ENCODE peak calls at places on chromosomes 11 and 22, in six cellular contexts. One of them, this sample, is unnamed.

GRCh38 chr11:35588627-35589026 is 29.6 kb upstream of the FJX1 start:
- DNase-seq in pancreas: no peak
- DNase-seq in foreskin fibroblast: peak; percentile 61
- DNase-seq in HCT116: no peak
- DNase-seq in cardiac muscle cell: no peak
- DNase-seq in kidney epithelial cell: no peak
- DNase-seq in this sample: no peak

GRCh38 chr11:95149659-95150294 is 60.1 kb downstream of the ENDOD1 start:
- DNase-seq in pancreas: peak; percentile 65
- DNase-seq in HCT116: peak; percentile 90
- DNase-seq in kidney epithelial cell: peak; percentile 50
- DNase-seq in foreskin fibroblast: no peak
- DNase-seq in cardiac muscle cell: no peak
- DNase-seq in this sample: no peak

GRCh38 chr11:15493066-15493465 is 378.3 kb downstream of the INSC start:
- DNase-seq in foreskin fibroblast: no peak
- DNase-seq in HCT116: peak; percentile 6
- DNase-seq in kidney epithelial cell: peak; percentile 53
- DNase-seq in cardiac muscle cell: no peak
- DNase-seq in pancreas: no peak
- DNase-seq in this sample: peak; percentile 66

GRCh38 chr22:39207141-39208012 is 37.4 kb downstream of the PDGFB start:
- DNase-seq in pancreas: peak; percentile 67
- DNase-seq in kidney epithelial cell: no peak
- DNase-seq in cardiac muscle cell: no peak
- DNase-seq in HCT116: no peak
- DNase-seq in foreskin fibroblast: no peak
- DNase-seq in this sample: no peak

GRCh38 chr11:126341760-126342161 is 13.7 kb upstream of the ST3GAL4 start:
- DNase-seq in cardiac muscle cell: no peak
- DNase-seq in pancreas: no peak
- DNase-seq in foreskin fibroblast: peak; percentile 81
- DNase-seq in kidney epithelial cell: no peak
- DNase-seq in HCT116: no peak
- DNase-seq in this sample: no peak

GRCh38 chr11:132734217-132734616 is 798.1 kb downstream of the OPCML start:
- DNase-seq in foreskin fibroblast: peak; percentile 30
- DNase-seq in pancreas: no peak
- DNase-seq in cardiac muscle cell: no peak
- DNase-seq in HCT116: no peak
- DNase-seq in kidney epithelial cell: peak; percentile 58
- DNase-seq in this sample: no peak

GRCh38 chr11:46513934-46514342 is 79.9 kb downstream of the AMBRA1 start:
- DNase-seq in HCT116: no peak
- DNase-seq in cardiac muscle cell: peak; percentile 57
- DNase-seq in kidney epithelial cell: no peak
- DNase-seq in foreskin fibroblast: no peak
- DNase-seq in pancreas: no peak
- DNase-seq in this sample: no peak

GRCh38 chr11:116379185-116379828 is 393.5 kb downstream of the BUD13 start:
- DNase-seq in foreskin fibroblast: no peak
- DNase-seq in cardiac muscle cell: peak; percentile 90
- DNase-seq in kidney epithelial cell: no peak
- DNase-seq in pancreas: peak; percentile 75
- DNase-seq in HCT116: no peak
- DNase-seq in this sample: no peak

GRCh38 chr22:23536821-23537345 is 43.2 kb downstream of the IGLL1 start:
- DNase-seq in HCT116: no peak
- DNase-seq in pancreas: peak; percentile 45
- DNase-seq in kidney epithelial cell: no peak
- DNase-seq in foreskin fibroblast: no peak
- DNase-seq in cardiac muscle cell: no peak
- DNase-seq in this sample: no peak

GRCh38 chr22:36258750-36259619 is 6.1 kb downstream of the APOL1 start:
- DNase-seq in cardiac muscle cell: peak; percentile 58
- DNase-seq in pancreas: no peak
- DNase-seq in HCT116: no peak
- DNase-seq in foreskin fibroblast: no peak
- DNase-seq in kidney epithelial cell: no peak
- DNase-seq in this sample: no peak

GRCh38 chr11:84648413-84648812 is 978.7 kb downstream of the DLG2 start:
- DNase-seq in kidney epithelial cell: no peak
- DNase-seq in HCT116: no peak
- DNase-seq in foreskin fibroblast: no peak
- DNase-seq in pancreas: no peak
- DNase-seq in cardiac muscle cell: no peak
- DNase-seq in this sample: no peak

GRCh38 chr11:2525941-2526807 is 81.4 kb downstream of the KCNQ1 start:
- DNase-seq in HCT116: no peak
- DNase-seq in kidney epithelial cell: no peak
- DNase-seq in pancreas: peak; percentile 56
- DNase-seq in cardiac muscle cell: no peak
- DNase-seq in foreskin fibroblast: no peak
- DNase-seq in this sample: no peak

GRCh38 chr11:36018967-36019596 is 75.2 kb downstream of the LDLRAD3 start:
- DNase-seq in HCT116: no peak
- DNase-seq in foreskin fibroblast: no peak
- DNase-seq in pancreas: no peak
- DNase-seq in cardiac muscle cell: no peak
- DNase-seq in kidney epithelial cell: no peak
- DNase-seq in this sample: no peak

GRCh38 chr11:129291556-129291955 is 84.1 kb upstream of the BARX2 start:
- DNase-seq in foreskin fibroblast: no peak
- DNase-seq in cardiac muscle cell: no peak
- DNase-seq in kidney epithelial cell: no peak
- DNase-seq in HCT116: no peak
- DNase-seq in pancreas: no peak
- DNase-seq in this sample: no peak

GRCh38 chr11:12174145-12175143 is 64.1 kb downstream of the MICAL2 start:
- DNase-seq in HCT116: no peak
- DNase-seq in cardiac muscle cell: no peak
- DNase-seq in foreskin fibroblast: peak; percentile 69
- DNase-seq in pancreas: no peak
- DNase-seq in kidney epithelial cell: no peak
- DNase-seq in this sample: no peak

GRCh38 chr11:1560011-1560579 is 12.0 kb downstream of the DUSP8 start:
- DNase-seq in HCT116: no peak
- DNase-seq in foreskin fibroblast: no peak
- DNase-seq in pancreas: peak; percentile 60
- DNase-seq in cardiac muscle cell: no peak
- DNase-seq in kidney epithelial cell: no peak
- DNase-seq in this sample: no peak

GRCh38 chr22:45317551-45318167 is 7.9 kb downstream of the FAM118A start:
- DNase-seq in cardiac muscle cell: no peak
- DNase-seq in kidney epithelial cell: no peak
- DNase-seq in foreskin fibroblast: no peak
- DNase-seq in HCT116: no peak
- DNase-seq in pancreas: no peak
- DNase-seq in this sample: no peak

GRCh38 chr11:45918331-45918941 is 759 bp upstream of the PEX16 start:
- DNase-seq in HCT116: no peak
- DNase-seq in cardiac muscle cell: peak; percentile 84
- DNase-seq in pancreas: peak; percentile 87
- DNase-seq in kidney epithelial cell: peak; percentile 37
- DNase-seq in foreskin fibroblast: peak; percentile 67
- DNase-seq in this sample: no peak

DNA sequence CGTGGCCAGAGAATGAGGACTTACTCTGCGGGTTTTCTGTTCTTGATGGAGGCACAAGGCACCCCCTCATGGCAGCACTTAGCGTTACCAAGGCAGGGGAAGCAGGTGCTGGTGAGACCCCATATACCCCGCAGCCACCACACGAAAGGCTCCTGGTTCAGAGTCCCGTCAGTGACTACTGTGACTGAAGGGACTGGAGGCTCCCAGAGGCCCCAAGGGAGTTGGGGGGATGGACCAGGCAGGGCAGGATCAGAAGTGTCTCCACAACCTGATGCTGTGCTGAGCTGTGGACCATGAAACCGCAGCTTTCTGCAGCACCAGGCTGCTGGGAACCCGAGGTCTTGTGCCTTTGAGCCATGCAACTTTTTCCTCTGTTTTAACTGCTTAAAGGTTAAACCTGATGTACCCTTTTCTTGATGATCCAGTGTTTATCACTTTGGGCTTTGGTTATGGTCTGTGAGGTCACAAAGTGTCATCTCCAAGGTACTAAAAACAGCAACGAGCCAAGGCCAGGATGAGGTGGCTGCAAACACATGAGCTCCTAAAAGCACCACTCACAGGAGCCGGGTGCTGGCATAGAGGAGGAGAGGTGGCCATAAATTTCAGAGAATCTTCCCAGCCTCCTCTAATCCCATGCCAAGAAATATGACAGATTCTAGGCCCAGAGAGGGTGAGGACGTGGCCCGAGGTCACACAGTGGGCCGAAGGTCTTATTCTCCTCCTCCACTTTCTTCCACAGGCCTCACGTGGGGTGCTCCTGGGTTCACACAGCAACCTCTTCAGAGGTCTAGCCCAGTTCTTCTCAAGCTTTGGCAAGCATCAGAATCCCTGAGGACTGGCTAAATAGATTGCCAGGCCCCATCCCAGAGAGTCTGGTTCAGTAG is 4.2 kb upstream of the LRRC32 start:
- DNase-seq in kidney epithelial cell: peak; percentile 19
- DNase-seq in foreskin fibroblast: no peak
- DNase-seq in pancreas: no peak
- DNase-seq in HCT116: no peak
- DNase-seq in cardiac muscle cell: peak; percentile 17
- DNase-seq in this sample: peak; percentile 52
- TF ChIP-seq CTCF in kidney epithelial cell: no peak
- TF ChIP-seq CTCF in foreskin fibroblast: no peak
- TF ChIP-seq CTCF in pancreas: no peak
- TF ChIP-seq CTCF in HCT116: no peak
- TF ChIP-seq CTCF in cardiac muscle cell: no peak
- TF ChIP-seq CTCF in this sample: no peak

GRCh38 chr11:57500926-57501325 is 14.6 kb downstream of the SLC43A1 start:
- DNase-seq in HCT116: no peak
- DNase-seq in cardiac muscle cell: no peak
- DNase-seq in kidney epithelial cell: no peak
- DNase-seq in pancreas: no peak
- DNase-seq in foreskin fibroblast: no peak
- DNase-seq in this sample: no peak

GRCh38 chr11:57498540-57498939 is 17.0 kb downstream of the SLC43A1 start:
- DNase-seq in pancreas: no peak
- DNase-seq in HCT116: no peak
- DNase-seq in kidney epithelial cell: no peak
- DNase-seq in foreskin fibroblast: no peak
- DNase-seq in cardiac muscle cell: no peak
- DNase-seq in this sample: no peak

GRCh38 chr11:57500526-57500925 is 15.0 kb downstream of the SLC43A1 start:
- DNase-seq in cardiac muscle cell: no peak
- DNase-seq in foreskin fibroblast: no peak
- DNase-seq in kidney epithelial cell: no peak
- DNase-seq in pancreas: peak; percentile 71
- DNase-seq in HCT116: no peak
- DNase-seq in this sample: no peak

GRCh38 chr11:57499413-57499982 is 16.0 kb downstream of the SLC43A1 start:
- DNase-seq in HCT116: peak; percentile 61
- DNase-seq in kidney epithelial cell: peak; percentile 39
- DNase-seq in cardiac muscle cell: peak; percentile 98
- DNase-seq in pancreas: peak; percentile 97
- DNase-seq in foreskin fibroblast: peak; percentile 88
- DNase-seq in this sample: no peak

GRCh38 chr11:57499983-57500461 is 15.5 kb downstream of the SLC43A1 start:
- DNase-seq in HCT116: no peak
- DNase-seq in cardiac muscle cell: no peak
- DNase-seq in pancreas: no peak
- DNase-seq in kidney epithelial cell: no peak
- DNase-seq in foreskin fibroblast: no peak
- DNase-seq in this sample: no peak
- H3K4me3 ChIP-seq in HCT116: peak overlapping the region; percentile 49
- H3K4me3 ChIP-seq in cardiac muscle cell: no peak overlapping the region
- H3K4me3 ChIP-seq in pancreas: peak overlapping the region; percentile 6
- H3K4me3 ChIP-seq in kidney epithelial cell: no peak overlapping the region
- H3K4me3 ChIP-seq in foreskin fibroblast: peak overlapping the region; percentile 40
- H3K4me3 ChIP-seq in this sample: peak overlapping the region; percentile 49

GRCh38 chr11:102812188-102812587 is 14.2 kb upstream of the MMP1 start:
- DNase-seq in kidney epithelial cell: no peak
- DNase-seq in cardiac muscle cell: no peak
- DNase-seq in pancreas: no peak
- DNase-seq in HCT116: no peak
- DNase-seq in foreskin fibroblast: no peak
- DNase-seq in this sample: no peak

GRCh38 chr11:102810943-102811528 is 13.1 kb upstream of the MMP1 start:
- DNase-seq in HCT116: no peak
- DNase-seq in pancreas: no peak
- DNase-seq in cardiac muscle cell: peak; percentile 21
- DNase-seq in kidney epithelial cell: no peak
- DNase-seq in foreskin fibroblast: no peak
- DNase-seq in this sample: no peak

GRCh38 chr11:102806296-102806695 is 8.3 kb upstream of the MMP1 start:
- DNase-seq in foreskin fibroblast: no peak
- DNase-seq in pancreas: no peak
- DNase-seq in HCT116: no peak
- DNase-seq in kidney epithelial cell: no peak
- DNase-seq in cardiac muscle cell: no peak
- DNase-seq in this sample: no peak

GRCh38 chr11:102813484-102813883 is 15.5 kb upstream of the MMP1 start:
- DNase-seq in pancreas: no peak
- DNase-seq in kidney epithelial cell: no peak
- DNase-seq in cardiac muscle cell: no peak
- DNase-seq in foreskin fibroblast: no peak
- DNase-seq in HCT116: no peak
- DNase-seq in this sample: no peak

DNA sequence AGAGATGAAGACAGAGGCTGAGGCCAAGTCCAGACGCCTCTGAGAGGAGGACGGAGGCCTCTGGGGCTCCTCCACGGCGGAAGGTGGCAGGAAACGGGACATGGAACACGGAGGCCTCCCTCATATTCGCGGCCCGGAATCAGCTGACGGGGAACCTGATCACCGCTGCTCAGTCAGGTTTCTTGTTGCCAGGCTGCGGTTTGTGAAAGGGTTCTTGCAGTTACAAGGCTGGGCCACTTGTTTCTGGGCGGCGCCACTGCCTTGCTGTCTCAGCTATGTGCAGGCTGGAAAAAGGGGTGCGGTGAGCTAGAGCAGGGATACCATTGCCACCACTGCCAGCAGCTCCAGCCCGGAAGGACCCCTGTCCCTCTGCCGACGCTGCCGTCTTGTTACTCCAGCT is 10.0 kb upstream of the MMP1 start:
- DNase-seq in HCT116: peak; percentile 75
- DNase-seq in foreskin fibroblast: no peak
- DNase-seq in pancreas: peak; percentile 59
- DNase-seq in kidney epithelial cell: no peak
- DNase-seq in cardiac muscle cell: no peak
- DNase-seq in this sample: no peak
- TF ChIP-seq CTCF in HCT116: peak; percentile 69
- TF ChIP-seq CTCF in foreskin fibroblast: no peak
- TF ChIP-seq CTCF in pancreas: no peak
- TF ChIP-seq CTCF in kidney epithelial cell: peak; percentile 32
- TF ChIP-seq CTCF in cardiac muscle cell: peak; percentile 36
- TF ChIP-seq CTCF in this sample: peak; percentile 56

DNA sequence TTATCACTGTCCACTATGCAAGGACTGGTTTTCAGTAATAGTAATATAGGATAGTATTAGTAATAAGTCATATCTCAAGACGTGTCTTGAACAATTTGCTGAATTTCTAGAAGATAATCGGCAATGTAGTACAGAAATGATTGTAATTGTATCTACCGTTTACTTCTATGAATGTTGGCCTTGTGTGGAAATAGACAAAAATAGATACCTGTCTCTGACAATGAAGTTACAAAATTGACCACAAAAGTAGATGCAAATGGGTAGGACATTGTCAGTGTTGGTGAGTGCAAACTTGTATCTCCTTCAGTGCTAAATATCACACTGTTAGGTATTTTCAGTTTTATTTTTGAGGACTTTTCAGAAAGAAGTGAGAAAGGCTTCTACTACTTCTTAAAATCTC is 43.1 kb downstream of the SVIP start:
- DNase-seq in pancreas: no peak
- DNase-seq in HCT116: no peak
- DNase-seq in cardiac muscle cell: no peak
- DNase-seq in kidney epithelial cell: no peak
- DNase-seq in foreskin fibroblast: no peak
- DNase-seq in this sample: no peak
- H3K4me3 ChIP-seq in pancreas: no peak overlapping the region
- H3K4me3 ChIP-seq in HCT116: no peak overlapping the region
- H3K4me3 ChIP-seq in cardiac muscle cell: no peak overlapping the region
- H3K4me3 ChIP-seq in kidney epithelial cell: no peak overlapping the region
- H3K4me3 ChIP-seq in foreskin fibroblast: no peak overlapping the region
- H3K4me3 ChIP-seq in this sample: no peak overlapping the region

This sample was measured in epithelial cell of proximal tubule.